ENCODE peak calls at places on chromosome 21, in ten cellular contexts. One of them, this sample, is unnamed. For H3K4me1 and H4K20me1, the result is how much of the 10 kb centered on the place peaks cover.

GRCh38 chr21:39867198-39867650 is at the start of gene PCP4:
- DNase-seq in fibroblast of lung: peak
- DNase-seq in IMR-90: no peak
- DNase-seq in GM23248: peak
- DNase-seq in PC-9: peak
- DNase-seq in GM23338: peak
- DNase-seq in HCT116: peak
- DNase-seq in H9: peak
- DNase-seq in neural progenitor cell: peak
- DNase-seq in endothelial cell of umbilical vein: no peak
- DNase-seq in this sample: no peak

GRCh38 chr21:44353200-44353970 is at the start of gene TRPM2:
- DNase-seq in fibroblast of lung: peak
- DNase-seq in IMR-90: no peak
- DNase-seq in GM23248: peak
- DNase-seq in PC-9: no peak
- DNase-seq in GM23338: no peak
- DNase-seq in HCT116: no peak
- DNase-seq in H9: no peak
- DNase-seq in neural progenitor cell: no peak
- DNase-seq in endothelial cell of umbilical vein: no peak
- DNase-seq in this sample: no peak

GRCh38 chr21:39388038-39388810 is 39.3 kb upstream of the HMGN1 start:
- DNase-seq in fibroblast of lung: peak
- DNase-seq in IMR-90: peak
- DNase-seq in GM23248: peak
- DNase-seq in PC-9: peak
- DNase-seq in GM23338: peak
- DNase-seq in HCT116: peak
- DNase-seq in H9: peak
- DNase-seq in neural progenitor cell: peak
- DNase-seq in endothelial cell of umbilical vein: peak
- DNase-seq in this sample: no peak

GRCh38 chr21:16571594-16571993 is 841.8 kb downstream of the USP25 start:
- DNase-seq in fibroblast of lung: no peak
- DNase-seq in IMR-90: no peak
- DNase-seq in GM23248: peak
- DNase-seq in PC-9: no peak
- DNase-seq in GM23338: no peak
- DNase-seq in HCT116: no peak
- DNase-seq in H9: no peak
- DNase-seq in neural progenitor cell: no peak
- DNase-seq in endothelial cell of umbilical vein: no peak
- DNase-seq in this sample: no peak

GRCh38 chr21:44766014-44766817 is 35.4 kb downstream of the UBE2G2 start:
- DNase-seq in fibroblast of lung: no peak
- DNase-seq in IMR-90: no peak
- DNase-seq in GM23248: no peak
- DNase-seq in PC-9: no peak
- DNase-seq in GM23338: no peak
- DNase-seq in HCT116: no peak
- DNase-seq in H9: no peak
- DNase-seq in neural progenitor cell: no peak
- DNase-seq in endothelial cell of umbilical vein: no peak
- DNase-seq in this sample: no peak

GRCh38 chr21:25412090-25412489 is 195.2 kb downstream of the MRPL39 start:
- DNase-seq in fibroblast of lung: no peak
- DNase-seq in IMR-90: peak
- DNase-seq in GM23248: no peak
- DNase-seq in PC-9: no peak
- DNase-seq in GM23338: no peak
- DNase-seq in HCT116: no peak
- DNase-seq in H9: no peak
- DNase-seq in neural progenitor cell: no peak
- DNase-seq in endothelial cell of umbilical vein: no peak
- DNase-seq in this sample: no peak

GRCh38 chr21:25721987-25722386 is 12.7 kb downstream of the ATP5PF start:
- DNase-seq in fibroblast of lung: no peak
- DNase-seq in IMR-90: no peak
- DNase-seq in GM23248: no peak
- DNase-seq in PC-9: no peak
- DNase-seq in GM23338: no peak
- DNase-seq in HCT116: no peak
- DNase-seq in H9: no peak
- DNase-seq in neural progenitor cell: no peak
- DNase-seq in endothelial cell of umbilical vein: no peak
- DNase-seq in this sample: no peak

GRCh38 chr21:28537371-28538079 is 455.2 kb downstream of the LTN1 start:
- DNase-seq in fibroblast of lung: peak
- DNase-seq in IMR-90: peak
- DNase-seq in GM23248: peak
- DNase-seq in PC-9: no peak
- DNase-seq in GM23338: no peak
- DNase-seq in HCT116: no peak
- DNase-seq in H9: no peak
- DNase-seq in neural progenitor cell: no peak
- DNase-seq in endothelial cell of umbilical vein: peak
- DNase-seq in this sample: peak

GRCh38 chr21:30434033-30434631 is 4.1 kb downstream of the KRTAP13-4 start:
- DNase-seq in fibroblast of lung: peak
- DNase-seq in IMR-90: no peak
- DNase-seq in GM23248: peak
- DNase-seq in PC-9: peak
- DNase-seq in GM23338: peak
- DNase-seq in HCT116: no peak
- DNase-seq in H9: peak
- DNase-seq in neural progenitor cell: peak
- DNase-seq in endothelial cell of umbilical vein: no peak
- DNase-seq in this sample: no peak

GRCh38 chr21:45429221-45430164 is 24.5 kb downstream of the COL18A1 start:
- DNase-seq in fibroblast of lung: no peak
- DNase-seq in IMR-90: no peak
- DNase-seq in GM23248: no peak
- DNase-seq in PC-9: no peak
- DNase-seq in GM23338: no peak
- DNase-seq in HCT116: no peak
- DNase-seq in H9: no peak
- DNase-seq in neural progenitor cell: no peak
- DNase-seq in endothelial cell of umbilical vein: no peak
- DNase-seq in this sample: no peak

GRCh38 chr21:31909772-31910470 is 37.1 kb downstream of the HUNK start:
- DNase-seq in fibroblast of lung: no peak
- DNase-seq in IMR-90: no peak
- DNase-seq in GM23248: no peak
- DNase-seq in PC-9: no peak
- DNase-seq in GM23338: no peak
- DNase-seq in HCT116: no peak
- DNase-seq in H9: no peak
- DNase-seq in neural progenitor cell: peak
- DNase-seq in endothelial cell of umbilical vein: no peak
- DNase-seq in this sample: no peak

GRCh38 chr21:30194701-30195299 is 21.1 kb downstream of the CLDN8 start:
- DNase-seq in fibroblast of lung: peak
- DNase-seq in IMR-90: no peak
- DNase-seq in GM23248: peak
- DNase-seq in PC-9: no peak
- DNase-seq in GM23338: peak
- DNase-seq in HCT116: no peak
- DNase-seq in H9: no peak
- DNase-seq in neural progenitor cell: peak
- DNase-seq in endothelial cell of umbilical vein: no peak
- DNase-seq in this sample: peak

GRCh38 chr21:46205121-46205520 is 20.9 kb upstream of the SPATC1L start:
- DNase-seq in fibroblast of lung: no peak
- DNase-seq in IMR-90: no peak
- DNase-seq in GM23248: no peak
- DNase-seq in PC-9: no peak
- DNase-seq in GM23338: no peak
- DNase-seq in HCT116: no peak
- DNase-seq in H9: no peak
- DNase-seq in neural progenitor cell: no peak
- DNase-seq in endothelial cell of umbilical vein: no peak
- DNase-seq in this sample: no peak

GRCh38 chr21:24939288-24939687 is 668.0 kb downstream of the MRPL39 start:
- DNase-seq in fibroblast of lung: no peak
- DNase-seq in IMR-90: no peak
- DNase-seq in GM23248: no peak
- DNase-seq in PC-9: no peak
- DNase-seq in GM23338: no peak
- DNase-seq in HCT116: no peak
- DNase-seq in H9: no peak
- DNase-seq in neural progenitor cell: no peak
- DNase-seq in endothelial cell of umbilical vein: no peak
- DNase-seq in this sample: no peak

GRCh38 chr21:32955307-32955937 is 70.3 kb upstream of the OLIG2 start:
- DNase-seq in fibroblast of lung: no peak
- DNase-seq in IMR-90: no peak
- DNase-seq in GM23248: no peak
- DNase-seq in PC-9: no peak
- DNase-seq in GM23338: no peak
- DNase-seq in HCT116: no peak
- DNase-seq in H9: no peak
- DNase-seq in neural progenitor cell: peak
- DNase-seq in endothelial cell of umbilical vein: no peak
- DNase-seq in this sample: no peak
- H3K27ac ChIP-seq in fibroblast of lung: no peak
- H3K27ac ChIP-seq in IMR-90: no peak
- H3K27ac ChIP-seq in GM23248: no peak
- H3K27ac ChIP-seq in PC-9: no peak
- H3K27ac ChIP-seq in GM23338: no peak
- H3K27ac ChIP-seq in HCT116: no peak
- H3K27ac ChIP-seq in H9: no peak
- H3K27ac ChIP-seq in neural progenitor cell: peak
- H3K27ac ChIP-seq in endothelial cell of umbilical vein: no peak
- H3K27ac ChIP-seq in this sample: no peak

DNA sequence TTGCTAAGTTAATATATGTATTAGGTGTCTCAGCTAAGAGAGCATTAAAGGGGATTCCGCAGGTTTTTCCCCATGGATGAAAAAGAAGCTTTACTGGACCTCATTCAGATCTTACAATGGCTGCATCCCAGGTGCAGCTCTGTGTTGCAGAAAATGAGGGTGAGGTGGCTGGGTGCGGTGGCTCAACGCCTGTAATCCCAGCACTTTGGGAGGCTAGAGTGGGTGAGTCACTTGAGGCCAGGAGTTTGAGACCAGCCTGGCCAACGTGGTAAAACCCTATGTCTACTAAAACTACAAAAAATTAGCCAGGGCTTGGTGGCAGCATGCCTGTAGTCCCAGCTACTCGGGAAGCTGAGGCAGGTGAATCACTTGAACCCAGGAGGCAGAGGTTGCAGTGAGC is 58.5 kb upstream of the MORC3 start:
- DNase-seq in fibroblast of lung: no peak
- DNase-seq in IMR-90: no peak
- DNase-seq in GM23248: no peak
- DNase-seq in PC-9: no peak
- DNase-seq in GM23338: no peak
- DNase-seq in HCT116: no peak
- DNase-seq in H9: no peak
- DNase-seq in neural progenitor cell: no peak
- DNase-seq in endothelial cell of umbilical vein: no peak
- DNase-seq in this sample: no peak
- H3K4me1 ChIP-seq in fibroblast of lung: under half
- H3K4me1 ChIP-seq in IMR-90: under half
- H3K4me1 ChIP-seq in GM23248: under half
- H3K4me1 ChIP-seq in PC-9: under half
- H3K4me1 ChIP-seq in GM23338: under half
- H3K4me1 ChIP-seq in HCT116: under half
- H3K4me1 ChIP-seq in H9: under half
- H3K4me1 ChIP-seq in neural progenitor cell: under half
- H3K4me1 ChIP-seq in endothelial cell of umbilical vein: under half
- H3K4me1 ChIP-seq in this sample: under half

GRCh38 chr21:34983680-34984086 is 65.4 kb downstream of the RUNX1 start:
- DNase-seq in fibroblast of lung: peak
- DNase-seq in IMR-90: peak
- DNase-seq in GM23248: peak
- DNase-seq in PC-9: no peak
- DNase-seq in GM23338: no peak
- DNase-seq in HCT116: no peak
- DNase-seq in H9: no peak
- DNase-seq in neural progenitor cell: no peak
- DNase-seq in endothelial cell of umbilical vein: peak
- DNase-seq in this sample: no peak

GRCh38 chr21:34981793-34982192 is 67.3 kb downstream of the RUNX1 start:
- DNase-seq in fibroblast of lung: no peak
- DNase-seq in IMR-90: no peak
- DNase-seq in GM23248: no peak
- DNase-seq in PC-9: no peak
- DNase-seq in GM23338: no peak
- DNase-seq in HCT116: no peak
- DNase-seq in H9: no peak
- DNase-seq in neural progenitor cell: no peak
- DNase-seq in endothelial cell of umbilical vein: no peak
- DNase-seq in this sample: no peak

GRCh38 chr21:34977333-34977732 is 71.8 kb downstream of the RUNX1 start:
- DNase-seq in fibroblast of lung: no peak
- DNase-seq in IMR-90: no peak
- DNase-seq in GM23248: no peak
- DNase-seq in PC-9: no peak
- DNase-seq in GM23338: no peak
- DNase-seq in HCT116: no peak
- DNase-seq in H9: no peak
- DNase-seq in neural progenitor cell: no peak
- DNase-seq in endothelial cell of umbilical vein: no peak
- DNase-seq in this sample: no peak

GRCh38 chr21:34980423-34981115 is 68.5 kb downstream of the RUNX1 start:
- DNase-seq in fibroblast of lung: no peak
- DNase-seq in IMR-90: no peak
- DNase-seq in GM23248: peak
- DNase-seq in PC-9: no peak
- DNase-seq in GM23338: no peak
- DNase-seq in HCT116: no peak
- DNase-seq in H9: no peak
- DNase-seq in neural progenitor cell: no peak
- DNase-seq in endothelial cell of umbilical vein: no peak
- DNase-seq in this sample: no peak

GRCh38 chr21:34979383-34979782 is 69.7 kb downstream of the RUNX1 start:
- DNase-seq in fibroblast of lung: no peak
- DNase-seq in IMR-90: no peak
- DNase-seq in GM23248: no peak
- DNase-seq in PC-9: no peak
- DNase-seq in GM23338: no peak
- DNase-seq in HCT116: no peak
- DNase-seq in H9: no peak
- DNase-seq in neural progenitor cell: no peak
- DNase-seq in endothelial cell of umbilical vein: no peak
- DNase-seq in this sample: no peak
- H4K20me1 ChIP-seq in fibroblast of lung: under half
- H4K20me1 ChIP-seq in IMR-90: under half
- H4K20me1 ChIP-seq in GM23248: under half
- H4K20me1 ChIP-seq in PC-9: under half
- H4K20me1 ChIP-seq in GM23338: under half
- H4K20me1 ChIP-seq in HCT116: under half
- H4K20me1 ChIP-seq in H9: under half
- H4K20me1 ChIP-seq in neural progenitor cell: under half
- H4K20me1 ChIP-seq in endothelial cell of umbilical vein: under half
- H4K20me1 ChIP-seq in this sample: under half

GRCh38 chr21:22631066-22631465 is 1632.9 kb downstream of the NCAM2 start:
- DNase-seq in fibroblast of lung: no peak
- DNase-seq in IMR-90: no peak
- DNase-seq in GM23248: no peak
- DNase-seq in PC-9: no peak
- DNase-seq in GM23338: no peak
- DNase-seq in HCT116: no peak
- DNase-seq in H9: no peak
- DNase-seq in neural progenitor cell: no peak
- DNase-seq in endothelial cell of umbilical vein: no peak
- DNase-seq in this sample: no peak
- H3K27ac ChIP-seq in fibroblast of lung: no peak
- H3K27ac ChIP-seq in IMR-90: no peak
- H3K27ac ChIP-seq in GM23248: no peak
- H3K27ac ChIP-seq in PC-9: no peak
- H3K27ac ChIP-seq in GM23338: no peak
- H3K27ac ChIP-seq in HCT116: no peak
- H3K27ac ChIP-seq in H9: no peak
- H3K27ac ChIP-seq in neural progenitor cell: no peak
- H3K27ac ChIP-seq in endothelial cell of umbilical vein: no peak
- H3K27ac ChIP-seq in this sample: no peak